ENCODE peak calls at places on chromosomes 4 and X, in four cellular contexts. One of them, this sample, is unnamed.

GRCh38 chr4:139525414-139525813 is 30.6 kb downstream of the SETD7 start:
- DNase-seq in HFF-Myc: no peak
- DNase-seq in CD4-positive, CD25-positive, alpha-beta regulatory T cell: no peak
- DNase-seq in Calu3: no peak
- DNase-seq in this sample: no peak

GRCh38 chrX:110448459-110448858 is 89.8 kb downstream of the RTL9 start:
- DNase-seq in CD4-positive, CD25-positive, alpha-beta regulatory T cell: no peak
- DNase-seq in HFF-Myc: no peak
- DNase-seq in Calu3: no peak
- DNase-seq in this sample: no peak

GRCh38 chr4:70651864-70652506 is 14.3 kb downstream of the JCHAIN start:
- DNase-seq in Calu3: no peak
- DNase-seq in CD4-positive, CD25-positive, alpha-beta regulatory T cell: peak
- DNase-seq in HFF-Myc: no peak
- DNase-seq in this sample: no peak

GRCh38 chr4:107780665-107781064 is 44.1 kb upstream of the SGMS2 start:
- DNase-seq in Calu3: no peak
- DNase-seq in HFF-Myc: no peak
- DNase-seq in CD4-positive, CD25-positive, alpha-beta regulatory T cell: peak
- DNase-seq in this sample: no peak

GRCh38 chr4:8612646-8613045 is 20.1 kb downstream of the CPZ start:
- DNase-seq in Calu3: no peak
- DNase-seq in CD4-positive, CD25-positive, alpha-beta regulatory T cell: no peak
- DNase-seq in HFF-Myc: no peak
- DNase-seq in this sample: no peak

GRCh38 chr4:86441175-86441960 is 81.5 kb upstream of the MAPK10 start:
- DNase-seq in HFF-Myc: no peak
- DNase-seq in Calu3: no peak
- DNase-seq in CD4-positive, CD25-positive, alpha-beta regulatory T cell: no peak
- DNase-seq in this sample: no peak

GRCh38 chr4:37453004-37453360 is 208.4 kb downstream of the NWD2 start:
- DNase-seq in Calu3: peak
- DNase-seq in CD4-positive, CD25-positive, alpha-beta regulatory T cell: peak
- DNase-seq in HFF-Myc: peak
- DNase-seq in this sample: peak

GRCh38 chrX:48606091-48606490 is 8.8 kb downstream of the WDR13 start:
- DNase-seq in HFF-Myc: no peak
- DNase-seq in Calu3: no peak
- DNase-seq in CD4-positive, CD25-positive, alpha-beta regulatory T cell: no peak
- DNase-seq in this sample: no peak

GRCh38 chrX:9336501-9336900 is 128.4 kb upstream of the TBL1X start:
- DNase-seq in CD4-positive, CD25-positive, alpha-beta regulatory T cell: peak
- DNase-seq in Calu3: no peak
- DNase-seq in HFF-Myc: no peak
- DNase-seq in this sample: no peak

GRCh38 chr4:83582289-83582756 is 46.4 kb downstream of the GPAT3 start:
- DNase-seq in CD4-positive, CD25-positive, alpha-beta regulatory T cell: peak
- DNase-seq in HFF-Myc: no peak
- DNase-seq in Calu3: peak
- DNase-seq in this sample: no peak

GRCh38 chr4:128310266-128310697 is 22.7 kb upstream of the PGRMC2 start:
- DNase-seq in Calu3: peak
- DNase-seq in HFF-Myc: no peak
- DNase-seq in CD4-positive, CD25-positive, alpha-beta regulatory T cell: no peak
- DNase-seq in this sample: no peak

GRCh38 chr4:159899596-159899995 is 796.7 kb downstream of the RAPGEF2 start:
- DNase-seq in HFF-Myc: no peak
- DNase-seq in Calu3: no peak
- DNase-seq in CD4-positive, CD25-positive, alpha-beta regulatory T cell: no peak
- DNase-seq in this sample: no peak

GRCh38 chr4:110527156-110527555 is 51.2 kb downstream of the ENPEP start:
- DNase-seq in HFF-Myc: no peak
- DNase-seq in Calu3: no peak
- DNase-seq in CD4-positive, CD25-positive, alpha-beta regulatory T cell: peak
- DNase-seq in this sample: no peak

GRCh38 chr4:163142246-163142645 is 24.4 kb downstream of the NAF1 start:
- DNase-seq in HFF-Myc: no peak
- DNase-seq in Calu3: no peak
- DNase-seq in CD4-positive, CD25-positive, alpha-beta regulatory T cell: no peak
- DNase-seq in this sample: no peak

GRCh38 chr4:119525005-119525749 is 103.4 kb downstream of the PDE5A start:
- DNase-seq in Calu3: no peak
- DNase-seq in CD4-positive, CD25-positive, alpha-beta regulatory T cell: no peak
- DNase-seq in HFF-Myc: peak
- DNase-seq in this sample: peak

GRCh38 chr4:40842725-40843401 is 93.1 kb downstream of the NSUN7 start:
- DNase-seq in CD4-positive, CD25-positive, alpha-beta regulatory T cell: no peak
- DNase-seq in HFF-Myc: no peak
- DNase-seq in Calu3: no peak
- DNase-seq in this sample: no peak

GRCh38 chr4:9996319-9997110 is 24.8 kb downstream of the SLC2A9 start:
- DNase-seq in Calu3: no peak
- DNase-seq in CD4-positive, CD25-positive, alpha-beta regulatory T cell: no peak
- DNase-seq in HFF-Myc: no peak
- DNase-seq in this sample: no peak

GRCh38 chr4:102815981-102816380 is 11.4 kb downstream of the UBE2D3 start:
- DNase-seq in HFF-Myc: peak
- DNase-seq in Calu3: no peak
- DNase-seq in CD4-positive, CD25-positive, alpha-beta regulatory T cell: no peak
- DNase-seq in this sample: no peak

GRCh38 chrX:104618106-104618895 is 52.3 kb downstream of the IL1RAPL2 start:
- DNase-seq in Calu3: peak
- DNase-seq in CD4-positive, CD25-positive, alpha-beta regulatory T cell: no peak
- DNase-seq in HFF-Myc: no peak
- DNase-seq in this sample: no peak

GRCh38 chr4:93788712-93789111 is 39.8 kb upstream of the ATOH1 start:
- DNase-seq in HFF-Myc: peak
- DNase-seq in Calu3: no peak
- DNase-seq in CD4-positive, CD25-positive, alpha-beta regulatory T cell: peak
- DNase-seq in this sample: no peak

GRCh38 chr4:179307297-179308136 is 1865.3 kb upstream of the AGA start:
- DNase-seq in CD4-positive, CD25-positive, alpha-beta regulatory T cell: peak
- DNase-seq in Calu3: peak
- DNase-seq in HFF-Myc: no peak
- DNase-seq in this sample: no peak

GRCh38 chr4:25370242-25370641 is 6.8 kb upstream of the ANAPC4 start:
- DNase-seq in Calu3: no peak
- DNase-seq in HFF-Myc: no peak
- DNase-seq in CD4-positive, CD25-positive, alpha-beta regulatory T cell: no peak
- DNase-seq in this sample: no peak

GRCh38 chr4:1572521-1572920 is 111.6 kb downstream of the FAM53A start:
- DNase-seq in HFF-Myc: no peak
- DNase-seq in Calu3: no peak
- DNase-seq in CD4-positive, CD25-positive, alpha-beta regulatory T cell: no peak
- DNase-seq in this sample: no peak